ENCODE peak calls at places on chromosomes 3 and 15, in four cellular contexts. X is K562, V is HepG2, A is HCT116. C is an unnamed sample.
A peak's percentile ranks its signal among the peaks of the same experiment; 100 is the strongest.

GRCh38 chr15:76196286-76196948 is 114.9 kb downstream of the ETFA start:
- DNase-seq in V (peak; percentile 86), X (peak; percentile 71), A (peak; percentile 36), C (no peak)

GRCh38 chr15:73927476-73928240 is 1.4 kb downstream of the LOXL1 start:
- DNase-seq in V (no peak), A (peak; percentile 15), X (peak; percentile 73), C (no peak)

GRCh38 chr15:81419304-81419943 is 45.4 kb upstream of the TMC3 start:
- DNase-seq in A (no peak), V (no peak), X (no peak), C (no peak)

GRCh38 chr15:51240066-51240465 is 98.3 kb downstream of the CYP19A1 start:
- DNase-seq in X (no peak), A (no peak), V (no peak), C (no peak)

GRCh38 chr3:11118181-11118682 is 36.1 kb upstream of the HRH1 start:
- DNase-seq in V (no peak), A (no peak), X (no peak), C (no peak)

GRCh38 chr3:69855436-69856162 is 116.3 kb downstream of the MITF start:
- DNase-seq in A (no peak), V (no peak), X (no peak), C (no peak)

GRCh38 chr3:9033867-9034266 is 70.6 kb upstream of the RAD18 start:
- DNase-seq in X (no peak), V (no peak), A (no peak), C (no peak)

GRCh38 chr3:172698650-172699049 is 12.2 kb downstream of the NCEH1 start:
- DNase-seq in A (no peak), X (no peak), V (no peak), C (no peak)

GRCh38 chr3:11200679-11200952 is 46.3 kb downstream of the HRH1 start:
- DNase-seq in V (no peak), A (no peak), X (no peak), C (no peak)

GRCh38 chr15:83185561-83185960 is 22.1 kb downstream of the HDGFL3 start:
- DNase-seq in A (no peak), X (no peak), V (no peak), C (no peak)

GRCh38 chr3:160804762-160805161 is 48.7 kb downstream of the PPM1L start:
- DNase-seq in A (no peak), X (no peak), V (no peak), C (no peak)

GRCh38 chr15:99732711-99733267 is 448 bp downstream of the LYSMD4 start:
- DNase-seq in X (peak; percentile 57), V (no peak), A (no peak), C (no peak)

GRCh38 chr3:177810162-177810623 is 612.9 kb upstream of the TBL1XR1 start:
- DNase-seq in A (no peak), V (peak; percentile 61), X (no peak), C (no peak)

GRCh38 chr15:30038667-30039523 is 43.9 kb upstream of the GOLGA8J start:
- DNase-seq in V (no peak), X (no peak), A (no peak), C (no peak)

GRCh38 chr3:151219056-151219455 is 16.0 kb upstream of the GPR171 start:
- DNase-seq in X (no peak), A (peak; percentile 43), V (no peak), C (no peak)

GRCh38 chr15:70291295-70291694 is 193.6 kb upstream of the TLE3 start:
- DNase-seq in V (no peak), A (no peak), X (no peak), C (no peak)

GRCh38 chr15:40286061-40286532 is 3.2 kb upstream of the ANKRD63 start:
- DNase-seq in V (no peak), A (no peak), X (no peak), C (no peak)

GRCh38 chr15:89575656-89576416 is 567 bp downstream of the TICRR start:
- DNase-seq in V (no peak), X (no peak), A (no peak), C (no peak)

GRCh38 chr15:60969658-60970057 is 259.4 kb downstream of the RORA start:
- DNase-seq in A (no peak), V (no peak), X (no peak), C (no peak)

GRCh38 chr3:97863025-97863424 is 41.2 kb downstream of the CRYBG3 start:
- DNase-seq in V (no peak), A (no peak), X (no peak), C (no peak)

GRCh38 chr3:51813539-51813938 is 34.5 kb upstream of the IQCF6 start:
- DNase-seq in X (no peak), A (no peak), V (no peak), C (no peak)

GRCh38 chr3:143736205-143736604 is 112.1 kb downstream of the SLC9A9 start:
- DNase-seq in A (no peak), V (no peak), X (no peak), C (no peak)

GRCh38 chr3:13528217-13528801 is 20.6 kb upstream of the FBLN2 start:
- DNase-seq in X (peak; percentile 81), V (peak; percentile 41), A (no peak), C (no peak)

GRCh38 chr15:63417721-63418120 is 36.1 kb upstream of the CA12 start:
- DNase-seq in V (no peak), A (no peak), X (no peak), C (no peak)

GRCh38 chr3:64677961-64678716 is 9.7 kb downstream of the ADAMTS9 start:
- DNase-seq in X (no peak), V (no peak), A (no peak), C (no peak)

GRCh38 chr15:22257668-22258401 is 177.5 kb downstream of the OR4M2 start:
- DNase-seq in X (no peak), V (no peak), A (no peak), C (no peak)

GRCh38 chr3:29452923-29453277 is 172.0 kb downstream of the RBMS3 start:
- DNase-seq in V (no peak), A (no peak), X (no peak), C (no peak)
- H3K4me3 ChIP-seq in V (no peak overlapping the region), A (no peak overlapping the region), X (no peak overlapping the region), C (no peak overlapping the region)

GRCh38 chr3:139521144-139521543 is 18.4 kb downstream of the RBP1 start:
- DNase-seq in X (no peak), A (no peak), V (no peak), C (no peak)

GRCh38 chr3:139518296-139518695 is 21.2 kb downstream of the RBP1 start:
- DNase-seq in V (no peak), X (no peak), A (no peak), C (no peak)

GRCh38 chr3:139521811-139522210 is 17.7 kb downstream of the RBP1 start:
- DNase-seq in V (no peak), A (no peak), X (no peak), C (no peak)

GRCh38 chr3:139518926-139519842 is 20.4 kb downstream of the RBP1 start:
- DNase-seq in A (no peak), V (no peak), X (no peak), C (no peak)

GRCh38 chr3:139520028-139520737 is 19.4 kb downstream of the RBP1 start:
- DNase-seq in X (peak; percentile 95), V (no peak), A (peak; percentile 69), C (no peak)
- TF ChIP-seq TCF7L2 in X (no peak), V (no peak), A (no peak), C (no peak)

GRCh38 chr3:140388525-140388924 is 289.3 kb upstream of the TRIM42 start:
- DNase-seq in A (no peak), X (no peak), V (no peak), C (no peak)

GRCh38 chr3:140387244-140387643 is 290.6 kb upstream of the TRIM42 start:
- DNase-seq in X (no peak), V (no peak), A (no peak), C (no peak)

GRCh38 chr3:140384028-140384771 is 293.7 kb upstream of the TRIM42 start:
- DNase-seq in V (no peak), X (no peak), A (no peak), C (no peak)

GRCh38 chr3:140384876-140385275 is 293.0 kb upstream of the TRIM42 start:
- DNase-seq in A (no peak), X (no peak), V (no peak), C (no peak)

GRCh38 chr3:140386357-140387100 is 291.3 kb upstream of the TRIM42 start:
- DNase-seq in A (no peak), V (peak; percentile 23), X (no peak), C (no peak)
- TF ChIP-seq SIN3A in A (no peak), V (no peak), X (no peak), C (no peak)

GRCh38 chr15:25933456-25934158 is 70.5 kb upstream of the ATP10A start:
- DNase-seq in X (no peak), V (peak; percentile 47), A (no peak), C (peak; percentile 50)
- H3K4me3 ChIP-seq in X (no peak overlapping the region), V (peak overlapping the region; percentile 24), A (no peak overlapping the region), C (no peak overlapping the region)

DNA sequence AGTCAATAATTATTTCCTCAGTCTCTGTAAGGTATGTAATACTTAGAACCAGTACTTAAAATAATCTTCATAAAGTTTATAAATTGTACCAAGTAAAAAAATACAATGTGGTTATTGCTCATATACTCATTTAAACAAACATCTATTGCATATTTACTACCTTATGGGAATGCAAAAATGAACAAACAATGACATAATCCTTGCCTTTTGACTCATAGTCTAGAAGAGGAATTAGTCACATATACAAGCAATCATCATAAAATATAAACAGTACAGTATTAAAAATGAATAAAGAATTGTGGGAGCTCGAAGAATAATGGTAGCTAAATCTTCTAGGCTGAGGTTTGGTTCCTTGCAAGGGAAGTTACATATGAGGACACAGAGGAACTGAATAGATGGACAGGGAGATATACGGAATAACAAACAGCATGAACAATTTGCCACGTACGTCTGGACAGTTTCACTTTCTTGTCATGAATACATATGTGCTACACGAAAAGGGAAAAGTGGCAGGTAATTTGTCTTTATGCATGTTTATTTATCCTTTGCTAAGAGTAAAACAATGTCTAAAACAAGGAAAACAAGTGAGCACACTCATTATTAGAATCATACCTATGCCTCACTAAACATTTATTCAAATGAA is 17.2 kb downstream of the IMPG2 start:
- DNase-seq in X (no peak), V (no peak), A (no peak), C (peak; percentile 68)
- TF ChIP-seq TCF7L2 in X (no peak), V (no peak), A (no peak), C (no peak)

GRCh38 chr3:184710870-184711365 is 946 bp downstream of the MAGEF1 start:
- DNase-seq in V (no peak), X (peak; percentile 42), A (no peak), C (no peak)
- TF ChIP-seq SIN3A in V (no peak), X (no peak), A (no peak), C (no peak)

GRCh38 chr3:50600841-50601591 is 10.6 kb downstream of the CISH start:
- DNase-seq in V (peak; percentile 90), X (peak; percentile 66), A (peak; percentile 77), C (no peak)
- H3K4me3 ChIP-seq in V (peak overlapping the region; percentile 49), X (no peak overlapping the region), A (peak overlapping the region; percentile 25), C (no peak overlapping the region)

DNA sequence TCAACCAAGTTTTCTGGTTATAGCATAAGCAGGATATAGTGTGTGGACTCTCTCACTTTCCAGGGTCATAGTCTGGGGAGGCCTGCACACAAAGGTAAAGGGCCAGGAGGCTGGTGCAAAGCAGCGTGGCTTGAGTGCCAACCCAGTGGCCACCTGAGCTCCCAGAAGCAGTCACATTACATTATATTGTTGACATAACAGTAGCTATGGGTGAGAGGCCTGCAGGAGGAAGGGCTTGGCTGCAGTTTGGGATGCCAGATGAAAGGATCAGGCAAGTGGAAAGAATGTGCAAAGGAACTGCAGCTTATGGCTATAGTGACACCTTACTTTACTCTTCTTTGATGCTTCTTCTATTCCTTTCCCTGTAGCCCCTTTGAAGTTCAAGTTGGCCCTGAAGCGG is 96.5 kb downstream of the FLNB start:
- DNase-seq in A (no peak), X (no peak), V (no peak), C (no peak)
- TF ChIP-seq TCF7L2 in A (no peak), X (no peak), V (no peak), C (no peak)

GRCh38 chr3:117193390-117193789 is 483.8 kb downstream of the TUSC7 start:
- DNase-seq in V (no peak), X (no peak), A (no peak), C (no peak)
- TF ChIP-seq SIN3A in V (no peak), X (no peak), A (no peak), C (no peak)